ENCODE peak calls at places on chromosome 17, in nine cellular contexts. One of them, this sample, is unnamed.

GRCh38 chr17:67836205-67836987 is 11.1 kb downstream of the BPTF start:
- DNase-seq in H7: no peak
- DNase-seq in neural progenitor cell: no peak
- DNase-seq in aorta: no peak
- DNase-seq in transverse colon: no peak
- DNase-seq in AG04450: peak
- DNase-seq in NB4: no peak
- DNase-seq in ascending aorta: no peak
- DNase-seq in HL-60: no peak
- DNase-seq in this sample: no peak

GRCh38 chr17:77186141-77186604 is 45.4 kb downstream of the SEC14L1 start:
- DNase-seq in ascending aorta: no peak
- DNase-seq in HL-60: no peak
- DNase-seq in H7: peak
- DNase-seq in transverse colon: no peak
- DNase-seq in AG04450: no peak
- DNase-seq in neural progenitor cell: no peak
- DNase-seq in aorta: no peak
- DNase-seq in NB4: peak
- DNase-seq in this sample: no peak

GRCh38 chr17:60577147-60577925 is 22.7 kb upstream of the PPM1D start:
- DNase-seq in H7: peak
- DNase-seq in AG04450: no peak
- DNase-seq in NB4: peak
- DNase-seq in HL-60: no peak
- DNase-seq in ascending aorta: peak
- DNase-seq in neural progenitor cell: no peak
- DNase-seq in transverse colon: peak
- DNase-seq in aorta: no peak
- DNase-seq in this sample: no peak

GRCh38 chr17:75601057-75601987 is 13.7 kb downstream of the MYO15B start:
- DNase-seq in NB4: peak
- DNase-seq in HL-60: no peak
- DNase-seq in neural progenitor cell: peak
- DNase-seq in ascending aorta: no peak
- DNase-seq in transverse colon: peak
- DNase-seq in aorta: no peak
- DNase-seq in H7: peak
- DNase-seq in AG04450: no peak
- DNase-seq in this sample: peak

GRCh38 chr17:82316651-82317393 is 586 bp downstream of the CD7 start:
- DNase-seq in aorta: no peak
- DNase-seq in neural progenitor cell: no peak
- DNase-seq in NB4: no peak
- DNase-seq in HL-60: no peak
- DNase-seq in ascending aorta: no peak
- DNase-seq in H7: no peak
- DNase-seq in transverse colon: no peak
- DNase-seq in AG04450: no peak
- DNase-seq in this sample: no peak

GRCh38 chr17:20008242-20009051 is 712 bp upstream of the SPECC1 start:
- DNase-seq in transverse colon: peak
- DNase-seq in AG04450: no peak
- DNase-seq in ascending aorta: peak
- DNase-seq in NB4: peak
- DNase-seq in H7: peak
- DNase-seq in neural progenitor cell: peak
- DNase-seq in aorta: peak
- DNase-seq in HL-60: no peak
- DNase-seq in this sample: no peak

GRCh38 chr17:68355093-68355492 is 63.8 kb downstream of the ARSG start:
- DNase-seq in HL-60: no peak
- DNase-seq in NB4: peak
- DNase-seq in AG04450: no peak
- DNase-seq in ascending aorta: no peak
- DNase-seq in neural progenitor cell: no peak
- DNase-seq in transverse colon: no peak
- DNase-seq in H7: no peak
- DNase-seq in aorta: no peak
- DNase-seq in this sample: no peak

GRCh38 chr17:19724501-19725420 is 8.4 kb upstream of the SLC47A2 start:
- DNase-seq in H7: no peak
- DNase-seq in transverse colon: peak
- DNase-seq in aorta: peak
- DNase-seq in HL-60: peak
- DNase-seq in neural progenitor cell: no peak
- DNase-seq in NB4: peak
- DNase-seq in AG04450: no peak
- DNase-seq in ascending aorta: peak
- DNase-seq in this sample: no peak

GRCh38 chr17:81537343-81537855 is 9.2 kb downstream of the FSCN2 start:
- DNase-seq in NB4: peak
- DNase-seq in AG04450: no peak
- DNase-seq in neural progenitor cell: peak
- DNase-seq in transverse colon: peak
- DNase-seq in HL-60: no peak
- DNase-seq in aorta: no peak
- DNase-seq in ascending aorta: no peak
- DNase-seq in H7: peak
- DNase-seq in this sample: no peak

GRCh38 chr17:4555863-4556646 is 871 bp upstream of the MYBBP1A start:
- DNase-seq in transverse colon: no peak
- DNase-seq in HL-60: no peak
- DNase-seq in NB4: no peak
- DNase-seq in neural progenitor cell: peak
- DNase-seq in ascending aorta: no peak
- DNase-seq in aorta: no peak
- DNase-seq in H7: peak
- DNase-seq in AG04450: no peak
- DNase-seq in this sample: no peak

GRCh38 chr17:13544292-13544691 is 57.4 kb downstream of the HS3ST3A1 start:
- DNase-seq in HL-60: no peak
- DNase-seq in H7: no peak
- DNase-seq in neural progenitor cell: no peak
- DNase-seq in ascending aorta: no peak
- DNase-seq in transverse colon: peak
- DNase-seq in NB4: no peak
- DNase-seq in AG04450: peak
- DNase-seq in aorta: no peak
- DNase-seq in this sample: no peak

GRCh38 chr17:81648707-81649085 is 7.6 kb downstream of the PDE6G start:
- DNase-seq in AG04450: no peak
- DNase-seq in H7: peak
- DNase-seq in NB4: no peak
- DNase-seq in aorta: no peak
- DNase-seq in HL-60: no peak
- DNase-seq in neural progenitor cell: no peak
- DNase-seq in ascending aorta: no peak
- DNase-seq in transverse colon: no peak
- DNase-seq in this sample: no peak

GRCh38 chr17:40459646-40460584 is 16.7 kb downstream of the IGFBP4 start:
- DNase-seq in NB4: no peak
- DNase-seq in aorta: no peak
- DNase-seq in transverse colon: no peak
- DNase-seq in H7: peak
- DNase-seq in ascending aorta: no peak
- DNase-seq in neural progenitor cell: no peak
- DNase-seq in AG04450: no peak
- DNase-seq in HL-60: no peak
- DNase-seq in this sample: no peak

GRCh38 chr17:40456396-40456951 is 13.2 kb downstream of the IGFBP4 start:
- DNase-seq in HL-60: no peak
- DNase-seq in aorta: no peak
- DNase-seq in ascending aorta: no peak
- DNase-seq in neural progenitor cell: no peak
- DNase-seq in H7: no peak
- DNase-seq in AG04450: no peak
- DNase-seq in transverse colon: no peak
- DNase-seq in NB4: no peak
- DNase-seq in this sample: no peak

GRCh38 chr17:40458001-40458791 is 14.9 kb downstream of the IGFBP4 start:
- DNase-seq in H7: peak
- DNase-seq in aorta: no peak
- DNase-seq in ascending aorta: no peak
- DNase-seq in HL-60: no peak
- DNase-seq in NB4: no peak
- DNase-seq in AG04450: peak
- DNase-seq in neural progenitor cell: no peak
- DNase-seq in transverse colon: no peak
- DNase-seq in this sample: no peak

GRCh38 chr17:40458851-40459482 is 15.7 kb downstream of the IGFBP4 start:
- DNase-seq in HL-60: no peak
- DNase-seq in transverse colon: no peak
- DNase-seq in ascending aorta: no peak
- DNase-seq in AG04450: no peak
- DNase-seq in aorta: no peak
- DNase-seq in H7: no peak
- DNase-seq in neural progenitor cell: no peak
- DNase-seq in NB4: no peak
- DNase-seq in this sample: no peak

GRCh38 chr17:40457369-40457768 is 14.1 kb downstream of the IGFBP4 start:
- DNase-seq in neural progenitor cell: no peak
- DNase-seq in H7: no peak
- DNase-seq in NB4: no peak
- DNase-seq in aorta: no peak
- DNase-seq in transverse colon: no peak
- DNase-seq in ascending aorta: no peak
- DNase-seq in AG04450: no peak
- DNase-seq in HL-60: no peak
- DNase-seq in this sample: no peak
- H3K4me3 ChIP-seq in neural progenitor cell: no peak
- H3K4me3 ChIP-seq in H7: no peak
- H3K4me3 ChIP-seq in NB4: no peak
- H3K4me3 ChIP-seq in aorta: no peak
- H3K4me3 ChIP-seq in transverse colon: no peak
- H3K4me3 ChIP-seq in ascending aorta: no peak
- H3K4me3 ChIP-seq in AG04450: no peak
- H3K4me3 ChIP-seq in HL-60: no peak
- H3K4me3 ChIP-seq in this sample: no peak

DNA sequence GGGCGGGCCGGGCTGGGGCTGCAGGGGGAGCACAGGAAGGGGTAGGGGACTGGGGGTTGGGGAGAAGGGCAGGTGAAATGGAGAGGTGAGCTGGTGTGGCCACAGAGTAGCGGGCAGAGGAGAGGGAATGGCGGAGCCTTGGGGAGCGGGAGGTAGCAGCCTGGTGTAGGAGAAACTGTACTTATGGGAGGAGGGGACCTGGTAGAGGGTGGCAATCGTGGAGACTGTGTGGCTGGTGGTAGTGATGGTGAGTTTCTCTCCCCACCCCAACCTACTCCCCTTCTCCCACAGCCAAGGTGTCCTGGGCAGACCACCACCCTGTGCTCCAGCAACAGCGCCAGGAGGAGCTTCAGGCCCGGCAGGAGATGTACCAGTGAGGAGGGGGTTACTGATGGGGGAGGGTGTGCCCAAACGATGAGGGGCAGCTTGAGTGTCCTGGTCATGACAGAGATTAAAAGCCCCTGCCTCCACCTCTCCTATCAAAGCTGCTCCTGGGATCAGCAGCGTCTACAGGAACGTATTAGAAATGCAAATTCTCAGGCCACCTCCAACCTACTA is 831 bp downstream of the ALOX15B start:
- DNase-seq in ascending aorta: peak
- DNase-seq in AG04450: no peak
- DNase-seq in NB4: no peak
- DNase-seq in transverse colon: no peak
- DNase-seq in HL-60: no peak
- DNase-seq in neural progenitor cell: no peak
- DNase-seq in H7: no peak
- DNase-seq in aorta: peak
- DNase-seq in this sample: no peak
- H3K4me3 ChIP-seq in ascending aorta: peak
- H3K4me3 ChIP-seq in AG04450: no peak
- H3K4me3 ChIP-seq in NB4: no peak
- H3K4me3 ChIP-seq in transverse colon: peak
- H3K4me3 ChIP-seq in HL-60: no peak
- H3K4me3 ChIP-seq in neural progenitor cell: no peak
- H3K4me3 ChIP-seq in H7: peak
- H3K4me3 ChIP-seq in aorta: no peak
- H3K4me3 ChIP-seq in this sample: no peak

GRCh38 chr17:7296189-7296861 is 1.9 kb upstream of the YBX2 start:
- DNase-seq in NB4: peak
- DNase-seq in H7: peak
- DNase-seq in AG04450: no peak
- DNase-seq in aorta: peak
- DNase-seq in ascending aorta: peak
- DNase-seq in neural progenitor cell: peak
- DNase-seq in transverse colon: peak
- DNase-seq in HL-60: no peak
- DNase-seq in this sample: no peak
- H3K4me3 ChIP-seq in NB4: no peak
- H3K4me3 ChIP-seq in H7: no peak
- H3K4me3 ChIP-seq in AG04450: peak
- H3K4me3 ChIP-seq in aorta: no peak
- H3K4me3 ChIP-seq in ascending aorta: peak
- H3K4me3 ChIP-seq in neural progenitor cell: no peak
- H3K4me3 ChIP-seq in transverse colon: peak
- H3K4me3 ChIP-seq in HL-60: no peak
- H3K4me3 ChIP-seq in this sample: peak

GRCh38 chr17:50271173-50271750 is 3.0 kb upstream of the TMEM92 start:
- DNase-seq in AG04450: no peak
- DNase-seq in neural progenitor cell: no peak
- DNase-seq in NB4: no peak
- DNase-seq in aorta: no peak
- DNase-seq in transverse colon: no peak
- DNase-seq in HL-60: no peak
- DNase-seq in H7: no peak
- DNase-seq in ascending aorta: peak
- DNase-seq in this sample: no peak

GRCh38 chr17:50273654-50274040 is 619 bp upstream of the TMEM92 start:
- DNase-seq in aorta: no peak
- DNase-seq in neural progenitor cell: no peak
- DNase-seq in ascending aorta: no peak
- DNase-seq in AG04450: no peak
- DNase-seq in transverse colon: peak
- DNase-seq in NB4: no peak
- DNase-seq in H7: no peak
- DNase-seq in HL-60: no peak
- DNase-seq in this sample: no peak

GRCh38 chr17:50270430-50271172 is 3.7 kb upstream of the TMEM92 start:
- DNase-seq in NB4: no peak
- DNase-seq in HL-60: no peak
- DNase-seq in ascending aorta: peak
- DNase-seq in H7: peak
- DNase-seq in AG04450: peak
- DNase-seq in aorta: no peak
- DNase-seq in neural progenitor cell: peak
- DNase-seq in transverse colon: peak
- DNase-seq in this sample: no peak

GRCh38 chr17:50272711-50273653 is 1.3 kb upstream of the TMEM92 start:
- DNase-seq in aorta: peak
- DNase-seq in H7: peak
- DNase-seq in neural progenitor cell: peak
- DNase-seq in NB4: peak
- DNase-seq in transverse colon: peak
- DNase-seq in AG04450: no peak
- DNase-seq in HL-60: no peak
- DNase-seq in ascending aorta: no peak
- DNase-seq in this sample: no peak

DNA sequence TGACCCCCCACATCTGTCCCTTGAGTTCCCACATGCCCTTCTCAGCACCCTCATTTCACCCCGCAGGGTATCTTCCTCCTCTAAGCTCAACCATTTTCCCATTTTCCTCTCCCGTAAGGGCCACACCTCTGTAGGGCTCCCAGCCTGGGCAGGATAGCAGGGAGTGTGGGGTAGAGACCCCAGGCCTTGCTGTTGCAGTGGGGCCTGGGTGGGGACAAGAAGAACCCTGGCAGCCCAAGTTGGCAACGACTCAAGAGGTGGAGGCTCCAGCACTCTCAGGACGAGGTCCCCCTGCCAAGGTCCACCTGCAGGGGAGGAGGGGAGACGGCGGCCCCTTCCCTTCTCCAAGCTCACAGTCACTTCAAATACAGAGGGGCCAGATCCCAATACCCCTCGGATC is 2.0 kb upstream of the TMEM92 start:
- DNase-seq in HL-60: no peak
- DNase-seq in ascending aorta: no peak
- DNase-seq in AG04450: no peak
- DNase-seq in neural progenitor cell: no peak
- DNase-seq in H7: peak
- DNase-seq in transverse colon: peak
- DNase-seq in NB4: no peak
- DNase-seq in aorta: no peak
- DNase-seq in this sample: no peak
- H3K4me3 ChIP-seq in HL-60: no peak
- H3K4me3 ChIP-seq in ascending aorta: peak
- H3K4me3 ChIP-seq in AG04450: peak
- H3K4me3 ChIP-seq in neural progenitor cell: no peak
- H3K4me3 ChIP-seq in H7: no peak
- H3K4me3 ChIP-seq in transverse colon: peak
- H3K4me3 ChIP-seq in NB4: no peak
- H3K4me3 ChIP-seq in aorta: no peak
- H3K4me3 ChIP-seq in this sample: no peak